ENCODE peak calls at places on chromosome 4, in four cellular contexts. Q is H1, Y is HepG2, K is GM12878. G is an unnamed sample.

GRCh38 chr4:110119880-110120279 is 78.5 kb downstream of the ELOVL6 start:
- DNase-seq in Q (no peak), Y (no peak), K (no peak), G (no peak)

GRCh38 chr4:82431026-82431745 is 796 bp downstream of the ENOPH1 start:
- DNase-seq in Q (no peak), Y (no peak), K (no peak), G (no peak)

GRCh38 chr4:92646826-92647225 is 343.1 kb downstream of the GRID2 start:
- DNase-seq in Q (no peak), Y (no peak), K (no peak), G (no peak)

GRCh38 chr4:188400456-188400855 is 261.2 kb downstream of the TRIML1 start:
- DNase-seq in Q (no peak), Y (no peak), K (no peak), G (no peak)

GRCh38 chr4:147425019-147425418 is 55.9 kb upstream of the EDNRA start:
- DNase-seq in Q (no peak), Y (no peak), K (no peak), G (no peak)

GRCh38 chr4:176834531-176834930 is 41.8 kb upstream of the VEGFC start:
- DNase-seq in Q (no peak), Y (no peak), K (no peak), G (no peak)

GRCh38 chr4:20565075-20565721 is 135.1 kb upstream of the PACRGL start:
- DNase-seq in Q (no peak), Y (no peak), K (no peak), G (no peak)

GRCh38 chr4:19021617-19022016 is 1000.1 kb upstream of the LCORL start:
- DNase-seq in Q (no peak), Y (no peak), K (no peak), G (no peak)

GRCh38 chr4:113390850-113391249 is 341.4 kb downstream of the ANK2 start:
- DNase-seq in Q (no peak), Y (no peak), K (no peak), G (no peak)

GRCh38 chr4:113394108-113394729 is 344.8 kb downstream of the ANK2 start:
- DNase-seq in Q (no peak), Y (no peak), K (no peak), G (no peak)

GRCh38 chr4:113398441-113399143 is 349.1 kb downstream of the ANK2 start:
- DNase-seq in Q (no peak), Y (no peak), K (no peak), G (no peak)

GRCh38 chr4:113397114-113397701 is 347.8 kb downstream of the ANK2 start:
- DNase-seq in Q (no peak), Y (no peak), K (no peak), G (no peak)

GRCh38 chr4:113394730-113395530 is 345.5 kb downstream of the ANK2 start:
- DNase-seq in Q (peak), Y (peak), K (peak), G (peak)
- TF ChIP-seq SUZ12 in Q (no peak), Y (no peak), K (no peak), G (no peak)

GRCh38 chr4:126306152-126306869 is 991.6 kb downstream of the FAT4 start:
- DNase-seq in Q (no peak), Y (no peak), K (no peak), G (no peak)
- TF ChIP-seq ZNF274 in Q (no peak), Y (no peak), K (no peak), G (no peak)

GRCh38 chr4:30714408-30715031 is 5.6 kb upstream of the PCDH7 start:
- DNase-seq in Q (no peak), Y (peak), K (no peak), G (peak)
- TF ChIP-seq SUZ12 in Q (no peak), Y (no peak), K (no peak), G (no peak)

GRCh38 chr4:156958276-156959074 is 13.1 kb downstream of the PDGFC start:
- DNase-seq in Q (no peak), Y (no peak), K (no peak), G (no peak)
- TF ChIP-seq ZNF274 in Q (no peak), Y (no peak), K (no peak), G (no peak)